ENCODE peak calls at places on chromosomes 6 and 20, in eight cellular contexts. P is foreskin fibroblast; J is tibial artery; B is smooth muscle cell of the brain vasculature; O is activated CD4-positive, alpha-beta T cell treated with anti-CD3 and anti-CD28 coated beads for 48 hours; D is adrenal gland; I is WTC11; L is T-cell. H is an unnamed sample.

GRCh38 chr6:7085911-7086310 is 21.9 kb upstream of the RREB1 start:
- DNase-seq in P (peak), J (no peak), B (no peak), O (peak), D (peak), I (no peak), L (peak), H (peak)

GRCh38 chr6:24064106-24064505 is 61.9 kb upstream of the NRSN1 start:
- DNase-seq in P (no peak), J (no peak), B (no peak), O (no peak), D (no peak), I (peak), L (no peak), H (peak)

GRCh38 chr20:24723953-24724352 is 225.1 kb upstream of the CST7 start:
- DNase-seq in P (no peak), J (no peak), B (no peak), O (no peak), D (no peak), I (no peak), L (no peak), H (no peak)

GRCh38 chr20:48295445-48295903 is 510.2 kb upstream of the SULF2 start:
- DNase-seq in P (peak), J (no peak), B (peak), O (no peak), D (peak), I (no peak), L (no peak), H (peak)

GRCh38 chr6:167826230-167827061 is at the start of gene AFDN:
- DNase-seq in P (peak), J (peak), B (no peak), O (peak), D (peak), I (peak), L (peak), H (peak)

GRCh38 chr6:126312013-126312665 is 27.8 kb upstream of the CENPW start:
- DNase-seq in P (peak), J (no peak), B (no peak), O (no peak), D (no peak), I (no peak), L (no peak), H (peak)

GRCh38 chr6:76612818-76613452 is 540.5 kb upstream of the IMPG1 start:
- DNase-seq in P (no peak), J (no peak), B (no peak), O (no peak), D (no peak), I (no peak), L (no peak), H (peak)

GRCh38 chr6:32975886-32976285 is 7.5 kb downstream of the BRD2 start:
- DNase-seq in P (no peak), J (no peak), B (no peak), O (no peak), D (no peak), I (no peak), L (no peak), H (no peak)

GRCh38 chr20:33653900-33654596 is 8.1 kb upstream of the C20orf144 start:
- DNase-seq in P (no peak), J (peak), B (no peak), O (no peak), D (no peak), I (peak), L (no peak), H (no peak)

GRCh38 chr20:8331740-8332412 is 199.8 kb downstream of the PLCB1 start:
- DNase-seq in P (peak), J (no peak), B (peak), O (no peak), D (peak), I (no peak), L (no peak), H (no peak)

GRCh38 chr6:157535354-157536217 is 154.6 kb downstream of the ZDHHC14 start:
- DNase-seq in P (peak), J (no peak), B (no peak), O (peak), D (no peak), I (no peak), L (no peak), H (peak)

GRCh38 chr6:31139599-31139998 is 733 bp upstream of the PSORS1C2 start:
- DNase-seq in P (peak), J (no peak), B (no peak), O (no peak), D (no peak), I (peak), L (no peak), H (no peak)

GRCh38 chr6:32129297-32130088 is 595 bp downstream of the FKBPL start:
- DNase-seq in P (no peak), J (no peak), B (no peak), O (no peak), D (no peak), I (no peak), L (no peak), H (peak)

GRCh38 chr6:108715832-108716231 is 132.4 kb upstream of the ARMC2 start:
- DNase-seq in P (peak), J (no peak), B (no peak), O (no peak), D (peak), I (no peak), L (no peak), H (no peak)

GRCh38 chr6:83113258-83113657 is 45.8 kb downstream of the DOP1A start:
- DNase-seq in P (no peak), J (no peak), B (no peak), O (no peak), D (no peak), I (no peak), L (no peak), H (no peak)

GRCh38 chr6:16837217-16837972 is 76.1 kb upstream of the ATXN1 start:
- DNase-seq in P (no peak), J (no peak), B (no peak), O (no peak), D (no peak), I (no peak), L (no peak), H (no peak)

GRCh38 chr6:143912671-143913070 is 48.4 kb downstream of the ZC2HC1B start:
- DNase-seq in P (no peak), J (no peak), B (no peak), O (no peak), D (no peak), I (no peak), L (no peak), H (no peak)

GRCh38 chr20:35637266-35637665 is 21.6 kb downstream of the SPAG4 start:
- DNase-seq in P (no peak), J (no peak), B (no peak), O (no peak), D (no peak), I (no peak), L (no peak), H (no peak)

GRCh38 chr20:46176744-46177378 is 58.7 kb downstream of the CD40 start:
- DNase-seq in P (no peak), J (no peak), B (no peak), O (no peak), D (no peak), I (no peak), L (no peak), H (peak)

GRCh38 chr6:18823782-18824386 is 436.7 kb downstream of the RNF144B start:
- DNase-seq in P (peak), J (no peak), B (no peak), O (peak), D (no peak), I (peak), L (no peak), H (peak)

GRCh38 chr6:134943567-134944111 is 6.3 kb downstream of the ALDH8A1 start:
- DNase-seq in P (no peak), J (no peak), B (no peak), O (no peak), D (no peak), I (no peak), L (no peak), H (no peak)

GRCh38 chr6:35449287-35449881 is 2.8 kb upstream of the FANCE start:
- DNase-seq in P (peak), J (no peak), B (no peak), O (peak), D (no peak), I (no peak), L (peak), H (peak)

GRCh38 chr20:2283706-2284423 is 11.9 kb upstream of the TGM3 start:
- DNase-seq in P (no peak), J (no peak), B (no peak), O (no peak), D (no peak), I (no peak), L (no peak), H (no peak)

GRCh38 chr6:29763491-29764289 is 40.5 kb downstream of the HLA-F start:
- DNase-seq in P (peak), J (no peak), B (no peak), O (peak), D (no peak), I (no peak), L (no peak), H (no peak)

GRCh38 chr20:17620371-17621228 is 50.7 kb downstream of the DSTN start:
- DNase-seq in P (no peak), J (peak), B (no peak), O (no peak), D (no peak), I (peak), L (no peak), H (no peak)

GRCh38 chr6:16146527-16146955 is 17.7 kb downstream of the MYLIP start:
- DNase-seq in P (peak), J (no peak), B (no peak), O (no peak), D (peak), I (no peak), L (no peak), H (peak)

GRCh38 chr20:53900380-53900999 is 169.9 kb downstream of the BCAS1 start:
- DNase-seq in P (peak), J (no peak), B (no peak), O (no peak), D (no peak), I (no peak), L (no peak), H (no peak)

GRCh38 chr6:71665931-71666330 is 220.4 kb upstream of the RIMS1 start:
- DNase-seq in P (no peak), J (no peak), B (no peak), O (no peak), D (no peak), I (no peak), L (no peak), H (no peak)

GRCh38 chr6:113376847-113377165 is 480.3 kb upstream of the MARCKS start:
- DNase-seq in P (no peak), J (no peak), B (no peak), O (no peak), D (no peak), I (no peak), L (no peak), H (no peak)

GRCh38 chr6:96626749-96627353 is 63.9 kb downstream of the FHL5 start:
- DNase-seq in P (peak), J (no peak), B (no peak), O (no peak), D (no peak), I (no peak), L (no peak), H (peak)

GRCh38 chr6:136923116-136923953 is 1.2 kb downstream of the SLC35D3 start:
- DNase-seq in P (peak), J (no peak), B (no peak), O (peak), D (no peak), I (peak), L (peak), H (no peak)

GRCh38 chr20:50172347-50173013 is 18.1 kb upstream of the CEBPB start:
- DNase-seq in P (peak), J (peak), B (no peak), O (no peak), D (peak), I (peak), L (no peak), H (no peak)

GRCh38 chr6:41370488-41371111 is 35.2 kb downstream of the NCR2 start:
- DNase-seq in P (no peak), J (no peak), B (no peak), O (no peak), D (no peak), I (no peak), L (no peak), H (no peak)